ENCODE peak calls at places on chromosomes 7 and 10, in ten cellular contexts. U is left lung, R is astrocyte of the cerebellum, V is kidney, S is esophagus squamous epithelium, C is choroid plexus epithelial cell, A is stomach, T is HepG2, Q is left ventricle myocardium inferior, X is brain microvascular endothelial cell. G is an unnamed sample.

GRCh38 chr10:132399117-132400035 is 2.4 kb downstream of the PWWP2B start:
- DNase-seq in T (no peak), S (no peak), C (no peak), A (peak; percentile 72), R (no peak), V (peak; percentile 78), U (no peak), Q (peak; percentile 15), X (no peak), G (no peak)

GRCh38 chr7:105130048-105130447 is 116.0 kb downstream of the KMT2E start:
- DNase-seq in C (no peak), A (no peak), T (no peak), V (no peak), R (no peak), Q (no peak), U (no peak), S (no peak), X (no peak), G (no peak)

GRCh38 chr7:46682841-46683624 is 762.0 kb upstream of the IGFBP3 start:
- DNase-seq in A (no peak), Q (no peak), V (no peak), R (peak; percentile 16), X (peak; percentile 72), C (peak; percentile 71), T (no peak), S (no peak), U (no peak), G (peak; percentile 27)

GRCh38 chr10:5446390-5446926 is 34.1 kb downstream of the NET1 start:
- DNase-seq in V (peak; percentile 96), C (peak; percentile 88), Q (peak; percentile 92), S (peak; percentile 41), T (peak; percentile 89), U (peak; percentile 92), A (peak; percentile 97), R (peak; percentile 32), X (peak; percentile 82), G (peak; percentile 55)

GRCh38 chr7:50411333-50412028 is 38.7 kb downstream of the FIGNL1 start:
- DNase-seq in S (no peak), V (no peak), T (no peak), R (no peak), Q (no peak), C (no peak), U (no peak), A (no peak), X (no peak), G (no peak)

GRCh38 chr7:84975586-84976185 is 211.2 kb downstream of the SEMA3D start:
- DNase-seq in R (no peak), S (no peak), Q (no peak), C (peak; percentile 50), V (no peak), U (no peak), A (no peak), T (no peak), X (no peak), G (peak; percentile 1)

GRCh38 chr10:1747590-1748157 is 10.3 kb upstream of the ADARB2 start:
- DNase-seq in S (no peak), X (no peak), R (no peak), C (no peak), U (no peak), A (no peak), Q (no peak), T (no peak), V (no peak), G (no peak)

GRCh38 chr7:92563345-92563744 is 26.8 kb downstream of the FAM133B start:
- DNase-seq in X (no peak), A (no peak), R (no peak), V (no peak), C (peak; percentile 11), T (no peak), U (no peak), Q (no peak), S (no peak), G (no peak)

GRCh38 chr10:29257106-29257783 is 31.6 kb upstream of the LYZL1 start:
- DNase-seq in U (peak; percentile 43), T (no peak), C (peak; percentile 99), V (peak; percentile 93), Q (peak; percentile 27), X (peak; percentile 94), R (peak; percentile 55), S (no peak), A (no peak), G (peak; percentile 97)

GRCh38 chr7:151143261-151144015 is 24.1 kb downstream of the GBX1 start:
- DNase-seq in U (no peak), A (peak; percentile 24), S (no peak), V (peak; percentile 59), C (no peak), X (no peak), T (no peak), R (no peak), Q (no peak), G (no peak)

DNA sequence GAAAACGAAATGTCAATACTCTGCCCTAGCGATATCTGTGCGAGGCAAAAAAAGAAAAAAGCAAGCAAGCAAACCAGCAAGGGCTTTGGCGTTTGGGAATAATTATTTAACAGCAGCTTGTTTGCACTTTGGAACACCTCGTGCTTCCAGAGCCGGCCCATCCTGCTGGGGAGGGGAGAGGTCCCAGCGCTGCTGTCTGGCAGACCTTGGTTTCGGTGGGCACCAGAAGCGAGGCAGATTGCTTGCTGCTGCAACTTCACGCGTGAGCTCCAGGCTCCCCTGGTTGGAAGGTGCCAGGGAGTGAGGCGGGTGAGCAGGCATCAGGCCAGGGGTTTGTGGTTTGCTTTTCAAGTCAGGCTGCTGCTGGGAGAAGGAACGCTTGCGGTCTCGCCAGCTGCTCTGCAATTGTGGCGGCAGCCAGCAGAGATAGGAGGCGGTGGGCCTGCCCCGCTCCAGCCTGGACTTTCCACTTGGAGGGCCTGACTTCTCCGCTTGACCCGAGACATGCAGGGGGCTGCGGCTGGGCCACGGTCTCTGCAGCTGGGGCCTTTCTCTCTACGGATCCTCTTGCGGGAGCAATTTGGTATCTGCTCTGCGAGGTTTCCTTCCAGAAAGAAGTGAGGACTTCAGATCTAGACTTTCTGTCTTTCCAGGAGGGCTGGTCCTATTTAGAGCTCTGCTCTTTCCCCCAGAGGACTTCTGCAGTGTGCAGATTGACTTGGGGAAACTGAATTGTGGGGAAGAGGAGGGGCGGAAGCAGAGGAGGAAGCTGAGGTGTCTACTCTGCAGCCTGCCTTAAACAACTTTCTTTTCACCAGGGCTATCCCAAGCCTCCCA is 131.4 kb downstream of the PRPF18 start:
- DNase-seq in C (peak; percentile 94), Q (peak; percentile 86), U (peak; percentile 84), A (peak; percentile 90), V (peak; percentile 92), R (peak; percentile 94), S (no peak), T (peak; percentile 7), X (peak; percentile 90), G (peak; percentile 67)
- H3K4me3 ChIP-seq in C (peak overlapping the region; percentile 43), Q (peak overlapping the region; percentile 61), U (no peak overlapping the region), A (peak overlapping the region; percentile 47), V (peak overlapping the region; percentile 59), R (peak overlapping the region; percentile 22), S (peak overlapping the region; percentile 60), T (peak overlapping the region; percentile 42), X (no peak overlapping the region), G (peak overlapping the region; percentile 26)

GRCh38 chr10:15427836-15428414 is 56.8 kb upstream of the FAM171A1 start:
- DNase-seq in R (peak; percentile 45), V (no peak), A (no peak), C (peak; percentile 80), U (no peak), S (no peak), T (peak; percentile 41), Q (no peak), X (peak; percentile 2), G (peak; percentile 28)
- TF ChIP-seq CTCF in R (peak; percentile 44), V (peak; percentile 65), A (no peak), C (peak; percentile 62), U (peak; percentile 31), S (peak; percentile 43), T (peak; percentile 70), Q (peak; percentile 65), X (peak; percentile 44), G (peak; percentile 53)

GRCh38 chr7:32070051-32070405 is 179 bp downstream of the PDE1C start:
- DNase-seq in C (no peak), R (no peak), U (no peak), S (no peak), A (no peak), X (no peak), V (no peak), Q (no peak), T (no peak), G (no peak)

GRCh38 chr7:32069251-32069650 is 956 bp downstream of the PDE1C start:
- DNase-seq in Q (no peak), A (no peak), S (no peak), V (no peak), T (no peak), C (no peak), U (no peak), X (no peak), R (no peak), G (no peak)

GRCh38 chr7:32072397-32072796 is 2.2 kb upstream of the PDE1C start:
- DNase-seq in X (no peak), Q (no peak), C (no peak), R (no peak), A (no peak), U (no peak), S (no peak), V (no peak), T (no peak), G (no peak)

GRCh38 chr7:32071466-32072091 is 1.4 kb upstream of the PDE1C start:
- DNase-seq in R (no peak), A (no peak), X (no peak), C (no peak), U (no peak), T (no peak), Q (no peak), S (no peak), V (no peak), G (no peak)

DNA sequence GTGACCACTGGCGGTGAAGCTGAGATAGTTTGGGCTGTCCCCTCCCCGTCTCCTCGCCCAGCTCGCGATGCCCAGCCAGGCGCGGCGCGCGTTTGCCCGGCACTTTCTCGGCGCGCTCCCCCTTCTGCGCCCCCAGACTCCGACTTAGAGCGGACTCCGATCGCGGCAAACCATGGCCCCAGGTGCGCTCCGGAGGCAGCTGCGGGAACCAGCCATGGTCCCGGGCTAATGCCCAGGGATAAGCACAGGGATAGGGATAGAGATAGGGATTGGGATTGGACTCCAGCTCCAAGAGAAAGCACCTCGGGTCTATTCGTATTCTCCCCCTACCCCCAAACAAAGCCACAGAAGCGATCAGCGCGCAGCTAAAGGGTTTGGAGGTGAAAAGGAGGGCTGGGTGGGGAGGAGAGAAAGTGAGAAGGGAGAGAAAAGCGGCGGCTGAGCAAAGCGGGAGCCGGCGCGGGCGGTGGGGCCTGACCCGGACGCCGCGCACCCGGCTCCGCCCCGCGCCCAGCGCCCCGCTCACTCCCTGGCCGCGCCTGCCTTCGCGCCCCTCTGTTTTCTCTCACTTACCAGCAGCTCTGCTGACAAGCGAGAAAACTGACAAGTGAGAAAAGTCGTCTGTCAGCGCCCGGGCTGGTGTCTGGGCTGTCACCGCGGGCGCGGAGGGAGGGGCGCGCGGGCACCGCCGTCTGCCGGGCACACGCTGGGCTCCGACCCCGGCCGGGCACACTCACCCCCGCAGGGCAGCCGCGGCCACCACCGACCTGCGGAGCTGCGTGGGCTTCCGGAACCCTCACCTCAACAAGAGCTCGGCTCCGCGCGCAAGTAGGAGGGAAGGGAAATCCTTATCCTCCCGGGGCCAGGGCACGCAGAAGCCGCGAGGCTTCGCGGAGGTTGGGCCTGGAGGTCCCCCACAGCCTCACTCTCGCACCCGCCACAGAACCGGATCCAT is at the start of gene PDE1C:
- DNase-seq in R (no peak), C (no peak), A (no peak), S (no peak), U (no peak), Q (peak; percentile 80), T (no peak), V (no peak), X (no peak), G (no peak)
- H3K4me3 ChIP-seq in R (peak within 1 kb of the TSS; percentile 60), C (no peak within 1 kb of the TSS), A (peak within 1 kb of the TSS; percentile 57), S (peak within 1 kb of the TSS; percentile 67), U (peak within 1 kb of the TSS; percentile 37), Q (peak within 1 kb of the TSS; percentile 73), T (no peak within 1 kb of the TSS), V (peak within 1 kb of the TSS; percentile 37), X (peak within 1 kb of the TSS; percentile 64), G (peak within 1 kb of the TSS; percentile 41)

GRCh38 chr10:101055416-101055815 is 6.4 kb upstream of the KAZALD1 start:
- DNase-seq in A (no peak), S (no peak), Q (no peak), U (no peak), T (no peak), C (no peak), V (peak; percentile 2), X (no peak), R (no peak), G (no peak)
- TF ChIP-seq CTCF in A (no peak), S (no peak), Q (no peak), U (no peak), T (peak; percentile 67), C (peak; percentile 29), V (no peak), X (peak; percentile 28), R (peak; percentile 16), G (peak; percentile 2)

G was measured in AG09309.